ENCODE peak calls at places on chromosomes 13 and 19, in nine cellular contexts. W is fibroblast of pulmonary artery, Z is H1, V is astrocyte of the cerebellum, I is mesendoderm, H is HS-5, A is cerebellum, L is heart left ventricle, E is left colon. O is an unnamed sample.
A peak's percentile ranks its signal among the peaks of the same experiment; 100 is the strongest.

GRCh38 chr19:7734220-7735203 is 2.6 kb upstream of the CLEC4G start:
- DNase-seq in W (peak; percentile 46), Z (no peak), V (no peak), I (no peak), H (no peak), A (no peak), L (no peak), E (no peak), O (peak; percentile 21)

GRCh38 chr19:39971380-39971841 is 446 bp downstream of the PSMC4 start:
- DNase-seq in W (no peak), Z (no peak), V (no peak), I (peak; percentile 14), H (no peak), A (no peak), L (peak; percentile 33), E (no peak), O (no peak)

GRCh38 chr19:47056416-47056815 is 8.0 kb upstream of the TMEM160 start:
- DNase-seq in W (no peak), Z (no peak), V (no peak), I (no peak), H (no peak), A (no peak), L (no peak), E (no peak), O (no peak)

GRCh38 chr19:58559275-58560006 is 1.0 kb upstream of the UBE2M start:
- DNase-seq in W (peak; percentile 92), Z (peak; percentile 90), V (peak; percentile 60), I (peak; percentile 96), H (no peak), A (peak; percentile 94), L (peak; percentile 94), E (peak; percentile 90), O (peak; percentile 86)

GRCh38 chr19:7904074-7905020 is 670 bp downstream of the MAP2K7 start:
- DNase-seq in W (no peak), Z (no peak), V (no peak), I (peak; percentile 46), H (no peak), A (no peak), L (peak; percentile 69), E (peak; percentile 74), O (no peak)

GRCh38 chr13:19791953-19792537 is 9.3 kb upstream of the PSPC1 start:
- DNase-seq in W (no peak), Z (no peak), V (no peak), I (peak; percentile 68), H (no peak), A (no peak), L (no peak), E (no peak), O (no peak)

GRCh38 chr19:13315495-13315894 is 165.3 kb downstream of the IER2 start:
- DNase-seq in W (no peak), Z (no peak), V (no peak), I (no peak), H (no peak), A (no peak), L (no peak), E (no peak), O (no peak)

GRCh38 chr13:43339843-43340550 is 316.6 kb downstream of the DNAJC15 start:
- DNase-seq in W (no peak), Z (no peak), V (no peak), I (no peak), H (no peak), A (no peak), L (no peak), E (no peak), O (no peak)

GRCh38 chr13:31930901-31931522 is 100.6 kb upstream of the FRY start:
- DNase-seq in W (no peak), Z (no peak), V (no peak), I (peak; percentile 13), H (no peak), A (peak; percentile 15), L (no peak), E (no peak), O (no peak)

GRCh38 chr13:89726690-89727435 is 1620.6 kb upstream of the MIR17HG start:
- DNase-seq in W (peak; percentile 76), Z (no peak), V (peak; percentile 64), I (no peak), H (peak; percentile 29), A (no peak), L (no peak), E (no peak), O (no peak)

GRCh38 chr19:5054551-5055456 is 85.9 kb downstream of the KDM4B start:
- DNase-seq in W (no peak), Z (no peak), V (no peak), I (no peak), H (no peak), A (no peak), L (peak; percentile 74), E (no peak), O (no peak)

GRCh38 chr13:25249001-25249543 is 38.2 kb downstream of the MTMR6 start:
- DNase-seq in W (peak; percentile 43), Z (no peak), V (peak; percentile 24), I (peak; percentile 61), H (no peak), A (peak; percentile 66), L (no peak), E (no peak), O (no peak)

GRCh38 chr19:485122-485521 is 11.2 kb upstream of the MADCAM1 start:
- DNase-seq in W (no peak), Z (no peak), V (no peak), I (no peak), H (no peak), A (no peak), L (no peak), E (no peak), O (no peak)

GRCh38 chr19:16496613-16496983 is 404 bp downstream of the C19orf44 start:
- DNase-seq in W (peak; percentile 51), Z (peak; percentile 48), V (no peak), I (no peak), H (peak; percentile 10), A (no peak), L (peak; percentile 46), E (peak; percentile 35), O (no peak)

GRCh38 chr19:6723108-6723618 is 2.7 kb upstream of the C3 start:
- DNase-seq in W (peak; percentile 83), Z (no peak), V (no peak), I (peak; percentile 63), H (no peak), A (no peak), L (peak; percentile 73), E (no peak), O (peak; percentile 71)

GRCh38 chr13:43874512-43875092 is 4.9 kb downstream of the CCDC122 start:
- DNase-seq in W (peak; percentile 60), Z (no peak), V (no peak), I (peak; percentile 25), H (no peak), A (peak; percentile 7), L (no peak), E (no peak), O (no peak)

GRCh38 chr19:14097532-14098151 is 7.1 kb upstream of the SAMD1 start:
- DNase-seq in W (no peak), Z (no peak), V (no peak), I (peak; percentile 41), H (no peak), A (no peak), L (no peak), E (no peak), O (no peak)

GRCh38 chr13:40803316-40803715 is 13.9 kb downstream of the SLC25A15 start:
- DNase-seq in W (no peak), Z (no peak), V (no peak), I (no peak), H (no peak), A (no peak), L (no peak), E (no peak), O (no peak)

GRCh38 chr19:23118400-23118799 is 1.6 kb downstream of the ZNF730 start:
- DNase-seq in W (no peak), Z (no peak), V (no peak), I (peak; percentile 84), H (no peak), A (no peak), L (no peak), E (no peak), O (no peak)

GRCh38 chr13:113110852-113111315 is 5.3 kb downstream of the F7 start:
- DNase-seq in W (no peak), Z (no peak), V (no peak), I (no peak), H (no peak), A (no peak), L (no peak), E (no peak), O (no peak)